ENCODE peak calls at places on chromosome 16, in nine cellular contexts. D, U, W, C, A, O, E, I and M are unnamed samples.

GRCh38 chr16:65728652-65729051 is 606.8 kb upstream of the CDH11 start:
- DNase-seq in D (no peak), U (no peak), W (no peak), C (no peak), A (no peak), O (no peak), E (no peak), I (no peak), M (no peak)

GRCh38 chr16:82138478-82139285 is 31.3 kb downstream of the MPHOSPH6 start:
- DNase-seq in D (no peak), U (no peak), W (no peak), C (no peak), A (peak), O (no peak), E (no peak), I (no peak), M (no peak)

GRCh38 chr16:56932588-56933265 is 785 bp downstream of the HERPUD1 start:
- DNase-seq in D (peak), U (peak), W (peak), C (peak), A (peak), O (peak), E (peak), I (peak), M (no peak)

GRCh38 chr16:67384778-67385510 is 8.4 kb downstream of the TPPP3 start:
- DNase-seq in D (no peak), U (no peak), W (no peak), C (no peak), A (no peak), O (no peak), E (no peak), I (no peak), M (no peak)

GRCh38 chr16:58037365-58038057 is 12.0 kb downstream of the MMP15 start:
- DNase-seq in D (no peak), U (no peak), W (no peak), C (no peak), A (no peak), O (no peak), E (no peak), I (no peak), M (no peak)

GRCh38 chr16:85381738-85382592 is 231.2 kb upstream of the GSE1 start:
- DNase-seq in D (no peak), U (no peak), W (no peak), C (peak), A (no peak), O (peak), E (no peak), I (peak), M (no peak)

GRCh38 chr16:21126518-21126917 is 24.1 kb downstream of the DNAH3 start:
- DNase-seq in D (peak), U (no peak), W (no peak), C (no peak), A (no peak), O (no peak), E (no peak), I (no peak), M (no peak)

GRCh38 chr16:16974192-16974591 is 496.6 kb downstream of the XYLT1 start:
- DNase-seq in D (no peak), U (no peak), W (no peak), C (no peak), A (no peak), O (no peak), E (peak), I (no peak), M (no peak)

GRCh38 chr16:4387769-4388168 is 16.1 kb downstream of the VASN start:
- DNase-seq in D (peak), U (no peak), W (no peak), C (no peak), A (no peak), O (no peak), E (no peak), I (no peak), M (no peak)

GRCh38 chr16:10172848-10173655 is 9.2 kb downstream of the GRIN2A start:
- DNase-seq in D (no peak), U (no peak), W (no peak), C (no peak), A (peak), O (no peak), E (no peak), I (peak), M (no peak)

GRCh38 chr16:85430523-85431381 is 182.4 kb upstream of the GSE1 start:
- DNase-seq in D (peak), U (no peak), W (no peak), C (peak), A (no peak), O (no peak), E (peak), I (no peak), M (no peak)

GRCh38 chr16:15807603-15808009 is 49.2 kb downstream of the MYH11 start:
- DNase-seq in D (peak), U (no peak), W (no peak), C (no peak), A (no peak), O (no peak), E (no peak), I (no peak), M (no peak)

GRCh38 chr16:71467810-71468209 is 5.8 kb upstream of the ZNF23 start:
- DNase-seq in D (peak), U (peak), W (no peak), C (peak), A (peak), O (peak), E (no peak), I (no peak), M (peak)

GRCh38 chr16:84096447-84097005 is 20.2 kb downstream of the MBTPS1 start:
- DNase-seq in D (no peak), U (no peak), W (no peak), C (no peak), A (no peak), O (no peak), E (peak), I (no peak), M (no peak)

GRCh38 chr16:29962344-29962994 is 590 bp downstream of the TMEM219 start:
- DNase-seq in D (no peak), U (no peak), W (no peak), C (no peak), A (peak), O (peak), E (peak), I (peak), M (no peak)

DNA sequence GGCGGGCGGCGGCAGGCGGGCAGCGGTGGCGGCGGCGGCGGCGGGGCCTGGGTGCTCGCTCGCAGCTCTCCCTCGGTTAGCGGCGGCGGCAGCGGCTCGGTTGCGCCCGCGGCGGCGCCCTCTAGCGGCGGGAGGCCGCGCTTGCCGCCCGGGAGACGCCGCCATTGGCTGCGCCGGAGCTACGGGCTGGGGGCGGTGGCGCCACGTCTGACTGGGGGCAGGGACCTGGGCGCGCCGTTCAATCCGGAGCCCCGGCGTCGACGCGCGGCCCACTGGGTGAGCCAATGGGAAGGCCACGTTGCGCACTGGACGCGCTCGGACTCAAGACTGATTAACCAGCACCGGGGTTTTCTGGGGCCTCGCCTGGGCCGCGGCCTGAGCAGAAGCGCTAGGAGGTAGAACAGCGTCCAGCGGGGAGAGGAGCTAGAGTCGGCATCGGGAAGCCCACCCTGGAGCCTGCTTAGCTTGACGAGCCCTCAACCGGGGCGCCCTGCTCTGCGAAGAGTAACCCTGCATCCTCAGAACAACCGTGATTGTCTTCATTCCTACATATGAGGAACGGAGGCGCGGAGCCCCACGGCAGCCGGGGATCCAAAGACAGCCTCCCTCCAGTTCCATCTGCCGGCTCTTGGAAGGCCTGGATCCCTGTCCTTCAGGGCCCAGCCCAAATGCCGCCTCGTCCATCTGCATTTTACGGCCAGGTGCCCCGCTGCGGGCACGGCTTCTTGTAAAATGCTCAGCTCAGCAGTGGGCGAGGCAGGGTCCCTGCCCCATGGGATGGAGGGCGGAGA is at the start of gene ZC3H7A:
- DNase-seq in D (peak), U (peak), W (peak), C (peak), A (peak), O (peak), E (peak), I (peak), M (peak)
- TF ChIP-seq CTCF in D (peak), U (peak), W (peak), C (peak), A (peak), O (peak), E (peak), I (no peak), M (peak)

DNA sequence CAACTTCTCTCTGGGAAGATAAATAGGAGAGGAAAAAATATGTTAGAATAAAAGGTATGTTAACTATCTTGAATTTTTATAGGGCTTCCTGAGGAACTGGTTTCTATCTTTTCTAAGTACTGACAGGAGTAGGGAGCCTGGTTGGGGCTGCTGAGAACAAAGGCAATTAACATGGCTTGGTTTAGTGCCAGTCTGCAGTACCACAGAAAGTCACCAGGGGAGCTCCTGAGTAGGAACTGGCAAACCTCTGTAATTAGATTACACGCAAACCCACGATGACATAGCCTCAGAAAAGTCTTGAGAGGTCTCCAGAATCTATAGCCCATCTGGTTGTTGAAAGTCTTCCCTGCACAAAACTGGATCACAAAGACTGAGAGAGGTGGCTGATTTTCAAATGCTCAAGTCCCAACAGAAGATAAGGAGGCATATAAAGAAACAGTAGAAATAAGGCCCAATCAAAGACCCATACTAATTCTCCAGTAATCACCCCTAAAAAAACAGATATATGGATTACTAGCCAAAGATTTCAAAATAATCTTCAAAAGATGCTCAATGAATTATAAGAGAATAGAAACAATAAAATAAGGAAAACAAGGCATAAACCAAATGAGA is 11.7 kb upstream of the CNTNAP4 start:
- DNase-seq in D (peak), U (no peak), W (peak), C (peak), A (peak), O (no peak), E (peak), I (peak), M (no peak)
- TF ChIP-seq CTCF in D (peak), U (no peak), W (no peak), C (peak), A (peak), O (no peak), E (peak), I (peak), M (peak)

GRCh38 chr16:75109732-75110243 is 6.8 kb downstream of the LDHD start:
- DNase-seq in D (no peak), U (no peak), W (no peak), C (no peak), A (no peak), O (no peak), E (peak), I (no peak), M (no peak)
- TF ChIP-seq CTCF in D (no peak), U (no peak), W (no peak), C (no peak), A (no peak), O (no peak), E (no peak), I (no peak), M (peak)

DNA sequence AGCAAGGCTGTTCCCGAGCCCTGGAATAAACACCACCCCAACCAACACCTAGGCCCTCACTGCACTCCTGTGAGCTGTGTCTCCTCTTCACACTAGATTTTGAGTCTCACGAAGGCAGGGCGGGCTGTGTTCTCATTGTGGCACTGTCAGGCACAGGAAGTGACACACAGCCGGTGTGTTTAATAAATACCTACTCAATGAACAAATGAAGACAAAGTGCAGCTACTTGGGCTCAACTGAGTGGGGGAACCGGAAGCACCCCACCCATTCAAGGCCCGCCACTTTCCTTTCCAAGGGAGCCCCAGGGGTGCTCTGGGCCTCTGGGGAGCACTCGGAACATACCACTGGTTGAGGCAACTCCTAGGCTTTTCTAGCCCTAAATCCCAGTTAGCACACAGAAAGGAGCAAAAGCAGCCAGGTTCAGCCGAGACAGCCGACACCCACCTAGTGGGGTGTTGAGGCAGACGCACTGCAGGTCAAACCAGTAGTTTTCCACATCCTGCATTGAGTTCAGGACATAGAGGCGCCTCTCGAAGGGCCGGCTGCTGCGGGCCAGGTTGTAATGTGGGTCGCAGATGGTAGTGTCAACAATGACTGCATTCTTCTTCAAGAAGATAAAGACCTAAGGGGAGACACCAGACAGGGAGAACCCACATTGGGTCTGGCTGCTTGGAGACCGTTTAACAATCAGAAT is 57.7 kb downstream of the GTF3C1 start:
- DNase-seq in D (no peak), U (no peak), W (no peak), C (no peak), A (no peak), O (no peak), E (no peak), I (no peak), M (no peak)
- TF ChIP-seq CTCF in D (no peak), U (no peak), W (no peak), C (no peak), A (no peak), O (no peak), E (no peak), I (no peak), M (no peak)

GRCh38 chr16:50547340-50547865 is 793 bp upstream of the NKD1 start:
- DNase-seq in D (peak), U (peak), W (peak), C (peak), A (no peak), O (no peak), E (peak), I (no peak), M (no peak)
- TF ChIP-seq CTCF in D (no peak), U (peak), W (no peak), C (no peak), A (peak), O (no peak), E (no peak), I (no peak), M (peak)

DNA sequence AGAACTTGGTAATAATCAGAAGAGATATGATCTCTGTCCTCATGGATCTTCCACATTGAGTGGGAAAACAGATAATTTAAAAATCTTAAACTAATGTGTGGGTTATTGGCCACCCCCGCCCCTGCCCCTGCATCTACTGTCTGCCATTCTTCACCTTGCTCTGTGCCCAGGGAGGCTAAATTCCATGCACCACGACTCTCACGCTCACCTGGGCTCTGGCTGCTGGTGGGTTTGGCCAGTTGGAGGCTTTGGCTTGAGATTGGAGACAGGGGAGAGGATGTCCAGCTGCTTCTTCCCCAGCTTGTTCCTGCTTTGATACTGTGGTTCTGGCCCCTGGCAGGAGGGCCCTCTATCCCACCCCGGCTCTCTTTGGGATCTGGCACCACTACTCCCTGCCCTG is 127.9 kb downstream of the IRX5 start:
- DNase-seq in D (no peak), U (no peak), W (no peak), C (no peak), A (no peak), O (no peak), E (no peak), I (no peak), M (no peak)
- TF ChIP-seq CTCF in D (no peak), U (no peak), W (no peak), C (no peak), A (no peak), O (no peak), E (no peak), I (no peak), M (no peak)

GRCh38 chr16:88697831-88698693 is 8.1 kb downstream of the RNF166 start:
- DNase-seq in D (peak), U (peak), W (no peak), C (no peak), A (no peak), O (no peak), E (no peak), I (no peak), M (no peak)
- TF ChIP-seq CTCF in D (peak), U (peak), W (peak), C (peak), A (no peak), O (peak), E (no peak), I (peak), M (peak)

DNA sequence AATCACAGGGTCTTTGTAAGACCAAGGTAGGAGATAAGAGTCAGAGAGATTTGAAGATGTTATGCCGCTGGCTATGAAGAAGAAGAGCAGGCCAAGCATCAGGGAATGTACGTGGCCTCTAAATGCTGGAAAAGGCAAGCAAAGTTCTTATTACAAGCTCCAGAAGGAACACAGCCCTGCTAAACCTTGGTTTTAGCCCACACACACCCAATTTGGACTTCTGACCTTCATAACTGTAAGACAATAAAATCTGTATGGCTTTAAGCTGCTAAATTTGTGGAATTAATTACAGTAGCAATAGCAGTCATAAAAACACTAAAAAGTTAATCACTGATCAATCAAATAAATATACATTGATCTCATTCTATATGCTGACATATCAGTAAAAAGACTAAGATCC is 6.0 kb downstream of the TMEM170A start:
- DNase-seq in D (no peak), U (no peak), W (no peak), C (no peak), A (no peak), O (no peak), E (no peak), I (no peak), M (no peak)
- TF ChIP-seq CTCF in D (no peak), U (no peak), W (no peak), C (no peak), A (no peak), O (no peak), E (no peak), I (no peak), M (no peak)

DNA sequence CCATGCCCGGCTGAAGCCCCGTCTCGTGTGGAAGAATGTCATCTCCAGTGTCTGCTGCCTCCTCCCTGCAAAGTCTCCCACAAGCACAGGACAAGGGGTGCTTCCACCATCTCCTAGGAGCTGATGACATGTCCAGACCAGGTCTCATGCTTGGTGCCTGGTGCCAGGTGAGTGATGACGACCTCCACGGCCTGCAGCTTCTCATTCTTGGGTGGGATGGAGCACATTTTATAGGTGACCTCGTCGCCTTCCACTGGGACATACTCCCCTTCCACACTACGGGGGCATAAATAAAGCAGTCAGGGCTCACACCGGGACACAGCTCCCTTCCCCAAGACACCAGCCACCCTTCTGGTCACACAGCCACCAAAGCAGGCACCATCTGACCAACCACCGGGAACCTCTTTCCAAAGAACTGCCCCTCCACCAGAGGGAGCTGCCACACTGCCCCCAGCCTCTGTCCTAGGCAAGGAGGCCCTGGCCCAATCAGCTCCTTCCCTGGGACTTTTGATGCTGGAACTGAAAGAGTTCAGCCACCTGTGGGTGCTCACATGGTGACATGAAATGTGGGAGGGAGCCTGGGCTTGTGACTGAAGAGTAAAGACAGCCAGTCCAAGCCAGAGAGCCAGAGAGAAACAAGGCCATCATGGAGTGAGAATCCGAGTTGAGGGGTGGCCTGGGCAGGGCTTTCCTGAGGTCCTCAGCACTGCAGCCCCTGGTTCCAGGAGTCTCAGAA is 13.6 kb downstream of the CARHSP1 start:
- DNase-seq in D (no peak), U (no peak), W (no peak), C (no peak), A (no peak), O (peak), E (peak), I (no peak), M (no peak)
- TF ChIP-seq CTCF in D (no peak), U (no peak), W (no peak), C (no peak), A (no peak), O (no peak), E (no peak), I (no peak), M (peak)